ENCODE peak calls at places on chromosome 10, in five cellular contexts. One of them, this sample, is unnamed. For H3K4me1, the result is how much of the 10 kb centered on the place peaks cover.

GRCh38 chr10:17112566-17112965 is 17.0 kb downstream of the CUBN start:
- DNase-seq in cardiac muscle cell: no peak
- DNase-seq in CD4-positive, CD25-positive, alpha-beta regulatory T cell: no peak
- DNase-seq in left ventricle myocardium inferior: no peak
- DNase-seq in A549: no peak
- DNase-seq in this sample: no peak

GRCh38 chr10:80457554-80458262 is 3.6 kb downstream of the TSPAN14 start:
- DNase-seq in cardiac muscle cell: no peak
- DNase-seq in left ventricle myocardium inferior: no peak
- DNase-seq in A549: no peak
- DNase-seq in CD4-positive, CD25-positive, alpha-beta regulatory T cell: no peak
- DNase-seq in this sample: no peak

GRCh38 chr10:95767884-95768556 is 12.1 kb downstream of the ENTPD1 start:
- DNase-seq in CD4-positive, CD25-positive, alpha-beta regulatory T cell: no peak
- DNase-seq in A549: peak
- DNase-seq in cardiac muscle cell: no peak
- DNase-seq in left ventricle myocardium inferior: peak
- DNase-seq in this sample: no peak

GRCh38 chr10:75568721-75569120 is 137.3 kb downstream of the LRMDA start:
- DNase-seq in left ventricle myocardium inferior: no peak
- DNase-seq in cardiac muscle cell: no peak
- DNase-seq in CD4-positive, CD25-positive, alpha-beta regulatory T cell: no peak
- DNase-seq in A549: no peak
- DNase-seq in this sample: no peak

GRCh38 chr10:101745074-101745690 is 30.7 kb downstream of the FGF8 start:
- DNase-seq in left ventricle myocardium inferior: no peak
- DNase-seq in cardiac muscle cell: no peak
- DNase-seq in A549: no peak
- DNase-seq in CD4-positive, CD25-positive, alpha-beta regulatory T cell: no peak
- DNase-seq in this sample: no peak

GRCh38 chr10:129055225-129055624 is 411.8 kb upstream of the MGMT start:
- DNase-seq in A549: no peak
- DNase-seq in left ventricle myocardium inferior: no peak
- DNase-seq in cardiac muscle cell: no peak
- DNase-seq in CD4-positive, CD25-positive, alpha-beta regulatory T cell: no peak
- DNase-seq in this sample: no peak

GRCh38 chr10:21424511-21424910 is 101.0 kb downstream of the SKIDA1 start:
- DNase-seq in cardiac muscle cell: no peak
- DNase-seq in CD4-positive, CD25-positive, alpha-beta regulatory T cell: no peak
- DNase-seq in left ventricle myocardium inferior: no peak
- DNase-seq in A549: no peak
- DNase-seq in this sample: no peak

GRCh38 chr10:75111906-75112703 is 649 bp downstream of the SAMD8 start:
- DNase-seq in CD4-positive, CD25-positive, alpha-beta regulatory T cell: peak
- DNase-seq in A549: peak
- DNase-seq in left ventricle myocardium inferior: no peak
- DNase-seq in cardiac muscle cell: peak
- DNase-seq in this sample: peak

GRCh38 chr10:46524471-46525176 is 31.8 kb downstream of the GPRIN2 start:
- DNase-seq in CD4-positive, CD25-positive, alpha-beta regulatory T cell: no peak
- DNase-seq in left ventricle myocardium inferior: peak
- DNase-seq in A549: peak
- DNase-seq in cardiac muscle cell: no peak
- DNase-seq in this sample: peak

GRCh38 chr10:78045237-78045636 is 11.6 kb downstream of the RPS24 start:
- DNase-seq in left ventricle myocardium inferior: no peak
- DNase-seq in CD4-positive, CD25-positive, alpha-beta regulatory T cell: no peak
- DNase-seq in cardiac muscle cell: no peak
- DNase-seq in A549: no peak
- DNase-seq in this sample: no peak

GRCh38 chr10:45433716-45434469 is 59.9 kb downstream of the ALOX5 start:
- DNase-seq in CD4-positive, CD25-positive, alpha-beta regulatory T cell: no peak
- DNase-seq in left ventricle myocardium inferior: no peak
- DNase-seq in cardiac muscle cell: no peak
- DNase-seq in A549: no peak
- DNase-seq in this sample: no peak

GRCh38 chr10:128437786-128438350 is 311.6 kb upstream of the MKI67 start:
- DNase-seq in cardiac muscle cell: no peak
- DNase-seq in CD4-positive, CD25-positive, alpha-beta regulatory T cell: no peak
- DNase-seq in left ventricle myocardium inferior: no peak
- DNase-seq in A549: no peak
- DNase-seq in this sample: no peak

GRCh38 chr10:114374141-114374791 is 30.0 kb downstream of the AFAP1L2 start:
- DNase-seq in left ventricle myocardium inferior: peak
- DNase-seq in cardiac muscle cell: no peak
- DNase-seq in A549: no peak
- DNase-seq in CD4-positive, CD25-positive, alpha-beta regulatory T cell: no peak
- DNase-seq in this sample: no peak
- H3K27ac ChIP-seq in left ventricle myocardium inferior: peak
- H3K27ac ChIP-seq in cardiac muscle cell: no peak
- H3K27ac ChIP-seq in A549: peak
- H3K27ac ChIP-seq in CD4-positive, CD25-positive, alpha-beta regulatory T cell: no peak
- H3K27ac ChIP-seq in this sample: peak

DNA sequence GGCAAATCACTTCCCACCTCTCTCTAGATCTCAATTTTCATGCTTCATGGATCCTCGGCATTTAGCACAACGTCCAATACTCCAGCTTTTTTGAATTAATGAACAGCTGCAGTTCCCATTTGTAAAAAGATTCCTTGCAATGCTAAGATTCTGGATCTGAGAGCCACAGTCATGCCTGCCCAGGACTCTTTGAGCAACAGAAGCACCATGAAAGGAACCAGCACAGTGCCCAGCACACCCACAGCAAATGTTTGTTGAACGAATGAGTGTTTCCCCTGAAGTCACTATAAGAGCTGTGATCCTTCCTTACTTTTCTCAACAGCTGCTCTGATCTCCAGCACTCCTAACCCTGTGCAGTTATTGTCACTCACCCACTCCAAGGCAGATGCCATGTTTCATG is 20.7 kb upstream of the DDIT4 start:
- DNase-seq in left ventricle myocardium inferior: peak
- DNase-seq in CD4-positive, CD25-positive, alpha-beta regulatory T cell: no peak
- DNase-seq in cardiac muscle cell: no peak
- DNase-seq in A549: no peak
- DNase-seq in this sample: no peak
- H3K4me1 ChIP-seq in left ventricle myocardium inferior: half or more
- H3K4me1 ChIP-seq in CD4-positive, CD25-positive, alpha-beta regulatory T cell: half or more
- H3K4me1 ChIP-seq in cardiac muscle cell: under half
- H3K4me1 ChIP-seq in A549: half or more
- H3K4me1 ChIP-seq in this sample: half or more

GRCh38 chr10:90051474-90051873 is 350.1 kb downstream of the KIF20B start:
- DNase-seq in left ventricle myocardium inferior: no peak
- DNase-seq in CD4-positive, CD25-positive, alpha-beta regulatory T cell: no peak
- DNase-seq in cardiac muscle cell: no peak
- DNase-seq in A549: no peak
- DNase-seq in this sample: no peak

GRCh38 chr10:90051053-90051452 is 349.7 kb downstream of the KIF20B start:
- DNase-seq in A549: no peak
- DNase-seq in cardiac muscle cell: no peak
- DNase-seq in CD4-positive, CD25-positive, alpha-beta regulatory T cell: no peak
- DNase-seq in left ventricle myocardium inferior: no peak
- DNase-seq in this sample: no peak

GRCh38 chr10:90041585-90041984 is 340.2 kb downstream of the KIF20B start:
- DNase-seq in left ventricle myocardium inferior: no peak
- DNase-seq in A549: no peak
- DNase-seq in CD4-positive, CD25-positive, alpha-beta regulatory T cell: no peak
- DNase-seq in cardiac muscle cell: no peak
- DNase-seq in this sample: no peak

GRCh38 chr10:90042075-90042474 is 340.7 kb downstream of the KIF20B start:
- DNase-seq in cardiac muscle cell: no peak
- DNase-seq in A549: no peak
- DNase-seq in left ventricle myocardium inferior: no peak
- DNase-seq in CD4-positive, CD25-positive, alpha-beta regulatory T cell: no peak
- DNase-seq in this sample: no peak

GRCh38 chr10:90047243-90047729 is 345.9 kb downstream of the KIF20B start:
- DNase-seq in CD4-positive, CD25-positive, alpha-beta regulatory T cell: no peak
- DNase-seq in cardiac muscle cell: no peak
- DNase-seq in A549: no peak
- DNase-seq in left ventricle myocardium inferior: no peak
- DNase-seq in this sample: no peak
- H3K27ac ChIP-seq in CD4-positive, CD25-positive, alpha-beta regulatory T cell: no peak
- H3K27ac ChIP-seq in cardiac muscle cell: no peak
- H3K27ac ChIP-seq in A549: no peak
- H3K27ac ChIP-seq in left ventricle myocardium inferior: no peak
- H3K27ac ChIP-seq in this sample: no peak

DNA sequence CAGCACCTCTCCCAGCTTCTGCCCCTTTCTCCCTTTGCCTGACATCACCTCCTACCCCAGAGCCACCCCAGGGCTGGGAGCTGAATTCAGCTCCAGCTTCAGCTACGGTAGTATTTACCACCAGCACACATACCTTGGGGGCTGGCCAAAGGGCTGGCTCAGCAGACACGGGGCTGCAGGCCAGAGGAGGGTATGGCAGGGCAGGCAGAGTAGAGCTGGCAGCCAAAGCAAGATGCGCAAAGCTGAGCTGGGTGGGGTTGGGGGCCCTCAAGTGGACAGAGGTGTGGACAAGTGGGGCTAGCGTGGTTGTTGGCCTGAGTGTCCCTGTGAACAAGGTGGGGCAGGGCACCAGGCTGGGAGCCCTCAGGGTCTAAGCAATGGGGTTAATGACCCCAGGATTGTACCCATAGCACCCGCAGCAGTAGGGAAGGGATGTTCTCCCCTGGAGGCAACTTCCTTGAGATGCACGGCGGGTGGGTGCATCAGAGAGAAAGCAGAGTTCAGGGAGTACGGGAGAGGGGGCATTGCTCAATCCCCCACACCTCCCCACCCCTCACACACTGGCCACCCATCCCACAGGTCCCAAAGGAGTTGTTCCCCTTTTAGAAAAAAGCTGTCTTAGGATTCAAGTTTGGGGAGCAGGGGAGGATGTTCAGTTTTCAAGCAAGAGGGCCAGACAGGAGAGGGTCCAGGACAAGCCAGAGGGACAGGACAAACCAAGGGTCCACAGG is 8.0 kb downstream of the VSIR start:
- DNase-seq in left ventricle myocardium inferior: peak
- DNase-seq in cardiac muscle cell: no peak
- DNase-seq in CD4-positive, CD25-positive, alpha-beta regulatory T cell: no peak
- DNase-seq in A549: peak
- DNase-seq in this sample: no peak
- H3K4me1 ChIP-seq in left ventricle myocardium inferior: half or more
- H3K4me1 ChIP-seq in cardiac muscle cell: under half
- H3K4me1 ChIP-seq in CD4-positive, CD25-positive, alpha-beta regulatory T cell: half or more
- H3K4me1 ChIP-seq in A549: half or more
- H3K4me1 ChIP-seq in this sample: half or more

GRCh38 chr10:124627851-124628675 is 116.1 kb downstream of the FAM53B start:
- DNase-seq in CD4-positive, CD25-positive, alpha-beta regulatory T cell: no peak
- DNase-seq in cardiac muscle cell: no peak
- DNase-seq in left ventricle myocardium inferior: peak
- DNase-seq in A549: no peak
- DNase-seq in this sample: peak

GRCh38 chr10:124629842-124630241 is 114.3 kb downstream of the FAM53B start:
- DNase-seq in A549: no peak
- DNase-seq in CD4-positive, CD25-positive, alpha-beta regulatory T cell: no peak
- DNase-seq in cardiac muscle cell: no peak
- DNase-seq in left ventricle myocardium inferior: no peak
- DNase-seq in this sample: no peak

GRCh38 chr10:124630551-124630950 is 113.6 kb downstream of the FAM53B start:
- DNase-seq in cardiac muscle cell: no peak
- DNase-seq in A549: no peak
- DNase-seq in left ventricle myocardium inferior: no peak
- DNase-seq in CD4-positive, CD25-positive, alpha-beta regulatory T cell: no peak
- DNase-seq in this sample: peak

GRCh38 chr10:124628676-124629021 is 115.5 kb downstream of the FAM53B start:
- DNase-seq in CD4-positive, CD25-positive, alpha-beta regulatory T cell: no peak
- DNase-seq in A549: no peak
- DNase-seq in left ventricle myocardium inferior: no peak
- DNase-seq in cardiac muscle cell: no peak
- DNase-seq in this sample: peak

DNA sequence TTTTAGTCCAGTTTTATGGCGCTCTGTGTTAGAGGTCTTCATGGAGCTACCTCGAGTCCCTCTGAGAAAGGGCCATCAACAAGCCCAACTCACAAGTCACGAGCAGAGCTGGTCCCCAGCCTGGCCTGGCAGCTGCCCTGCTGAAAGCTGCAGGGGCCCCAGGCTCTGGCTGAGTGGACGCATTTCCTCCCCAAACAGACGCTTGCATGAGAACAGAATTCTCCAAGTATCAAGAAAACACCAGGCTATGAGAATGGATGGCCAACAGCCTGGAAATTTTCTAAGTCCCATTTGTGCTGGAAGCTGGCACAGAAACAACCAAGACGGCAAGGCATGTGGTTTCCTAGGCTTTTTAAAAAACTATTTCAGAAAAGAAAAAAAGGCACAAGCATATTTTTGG is 114.8 kb downstream of the FAM53B start:
- DNase-seq in left ventricle myocardium inferior: no peak
- DNase-seq in A549: no peak
- DNase-seq in CD4-positive, CD25-positive, alpha-beta regulatory T cell: no peak
- DNase-seq in cardiac muscle cell: no peak
- DNase-seq in this sample: peak
- H3K27ac ChIP-seq in left ventricle myocardium inferior: peak
- H3K27ac ChIP-seq in A549: no peak
- H3K27ac ChIP-seq in CD4-positive, CD25-positive, alpha-beta regulatory T cell: peak
- H3K27ac ChIP-seq in cardiac muscle cell: no peak
- H3K27ac ChIP-seq in this sample: peak

GRCh38 chr10:27457261-27457945 is 46.7 kb upstream of the RAB18 start:
- DNase-seq in CD4-positive, CD25-positive, alpha-beta regulatory T cell: no peak
- DNase-seq in left ventricle myocardium inferior: no peak
- DNase-seq in cardiac muscle cell: no peak
- DNase-seq in A549: no peak
- DNase-seq in this sample: no peak

GRCh38 chr10:27450225-27450624 is 53.9 kb upstream of the RAB18 start:
- DNase-seq in left ventricle myocardium inferior: no peak
- DNase-seq in cardiac muscle cell: no peak
- DNase-seq in CD4-positive, CD25-positive, alpha-beta regulatory T cell: no peak
- DNase-seq in A549: no peak
- DNase-seq in this sample: no peak

GRCh38 chr10:27451054-27451453 is 53.0 kb upstream of the RAB18 start:
- DNase-seq in CD4-positive, CD25-positive, alpha-beta regulatory T cell: no peak
- DNase-seq in left ventricle myocardium inferior: no peak
- DNase-seq in cardiac muscle cell: no peak
- DNase-seq in A549: no peak
- DNase-seq in this sample: no peak

GRCh38 chr10:27457966-27458365 is 46.1 kb upstream of the RAB18 start:
- DNase-seq in CD4-positive, CD25-positive, alpha-beta regulatory T cell: no peak
- DNase-seq in A549: no peak
- DNase-seq in cardiac muscle cell: no peak
- DNase-seq in left ventricle myocardium inferior: no peak
- DNase-seq in this sample: no peak

GRCh38 chr10:27454837-27455236 is 49.3 kb upstream of the RAB18 start:
- DNase-seq in cardiac muscle cell: no peak
- DNase-seq in CD4-positive, CD25-positive, alpha-beta regulatory T cell: no peak
- DNase-seq in A549: no peak
- DNase-seq in left ventricle myocardium inferior: no peak
- DNase-seq in this sample: no peak
- H3K4me1 ChIP-seq in cardiac muscle cell: under half
- H3K4me1 ChIP-seq in CD4-positive, CD25-positive, alpha-beta regulatory T cell: under half
- H3K4me1 ChIP-seq in A549: under half
- H3K4me1 ChIP-seq in left ventricle myocardium inferior: under half
- H3K4me1 ChIP-seq in this sample: under half

DNA sequence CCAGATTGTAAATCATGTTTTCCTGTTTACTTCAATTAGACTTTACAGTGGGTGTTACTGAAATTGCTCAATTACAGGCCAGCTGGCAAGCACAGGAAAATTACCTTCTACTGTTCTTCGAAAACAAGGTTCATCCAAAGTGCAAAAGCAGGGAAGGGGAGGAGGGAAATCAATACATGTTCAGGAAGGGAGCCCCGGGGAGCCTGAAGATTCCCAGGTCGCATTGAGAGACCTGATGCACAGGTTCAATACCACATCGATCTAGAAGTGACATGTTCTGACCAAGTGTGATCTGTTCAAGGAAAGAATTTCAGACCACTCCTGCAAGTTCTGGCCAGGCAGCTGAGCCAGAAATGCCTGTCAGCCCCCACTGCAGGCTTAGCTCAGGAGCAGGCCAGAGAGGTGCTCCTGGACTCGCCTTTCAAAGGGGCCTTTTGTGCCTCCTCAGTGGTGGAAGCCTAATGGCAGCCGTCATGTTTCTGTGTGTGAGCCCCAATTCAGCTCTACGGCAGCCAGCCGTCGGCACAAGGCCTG is 35.9 kb downstream of the FAM53B start:
- DNase-seq in A549: no peak
- DNase-seq in left ventricle myocardium inferior: no peak
- DNase-seq in CD4-positive, CD25-positive, alpha-beta regulatory T cell: no peak
- DNase-seq in cardiac muscle cell: no peak
- DNase-seq in this sample: no peak
- H3K27ac ChIP-seq in A549: no peak
- H3K27ac ChIP-seq in left ventricle myocardium inferior: peak
- H3K27ac ChIP-seq in CD4-positive, CD25-positive, alpha-beta regulatory T cell: peak
- H3K27ac ChIP-seq in cardiac muscle cell: peak
- H3K27ac ChIP-seq in this sample: peak

This sample was measured in thyroid gland.